ENCODE peak calls at places on chromosomes 11 and 22, in four cellular contexts. One of them, this sample, is unnamed.

GRCh38 chr11:126375726-126376125 is 20.2 kb downstream of the ST3GAL4 start:
- DNase-seq in GM12878: no peak
- DNase-seq in K562: no peak
- DNase-seq in HepG2: no peak
- DNase-seq in this sample: no peak

GRCh38 chr11:65496304-65497140 is 2.3 kb upstream of the MALAT1 start:
- DNase-seq in GM12878: no peak
- DNase-seq in HepG2: no peak
- DNase-seq in K562: no peak
- DNase-seq in this sample: no peak

GRCh38 chr11:105910095-105910715 is 111.8 kb downstream of the MSANTD4 start:
- DNase-seq in GM12878: no peak
- DNase-seq in K562: no peak
- DNase-seq in HepG2: no peak
- DNase-seq in this sample: no peak

GRCh38 chr22:44171486-44172076 is 9.1 kb upstream of the PARVG start:
- DNase-seq in HepG2: no peak
- DNase-seq in GM12878: no peak
- DNase-seq in K562: no peak
- DNase-seq in this sample: no peak

GRCh38 chr22:44648821-44649566 is 53.0 kb upstream of the PRR5 start:
- DNase-seq in HepG2: no peak
- DNase-seq in K562: no peak
- DNase-seq in GM12878: no peak
- DNase-seq in this sample: no peak

GRCh38 chr11:100576044-100577021 is 110.8 kb upstream of the ARHGAP42 start:
- DNase-seq in HepG2: peak; percentile 41
- DNase-seq in GM12878: peak; percentile 9
- DNase-seq in K562: peak; percentile 45
- DNase-seq in this sample: peak; percentile 42

GRCh38 chr11:101866619-101867491 is 48.0 kb upstream of the CEP126 start:
- DNase-seq in K562: no peak
- DNase-seq in GM12878: no peak
- DNase-seq in HepG2: peak; percentile 93
- DNase-seq in this sample: no peak

GRCh38 chr11:105181100-105181499 is 41.5 kb upstream of the CARD18 start:
- DNase-seq in HepG2: no peak
- DNase-seq in K562: no peak
- DNase-seq in GM12878: no peak
- DNase-seq in this sample: no peak

GRCh38 chr22:24156146-24156914 is 25.0 kb upstream of the SUSD2 start:
- DNase-seq in HepG2: no peak
- DNase-seq in K562: no peak
- DNase-seq in GM12878: no peak
- DNase-seq in this sample: peak; percentile 60

GRCh38 chr11:117256573-117256972 is 24.1 kb downstream of the RNF214 start:
- DNase-seq in GM12878: no peak
- DNase-seq in HepG2: no peak
- DNase-seq in K562: no peak
- DNase-seq in this sample: no peak

GRCh38 chr22:44640618-44641155 is 61.3 kb upstream of the PRR5 start:
- DNase-seq in HepG2: no peak
- DNase-seq in GM12878: no peak
- DNase-seq in K562: no peak
- DNase-seq in this sample: no peak

GRCh38 chr11:113431746-113432145 is 43.5 kb downstream of the DRD2 start:
- DNase-seq in K562: no peak
- DNase-seq in HepG2: no peak
- DNase-seq in GM12878: no peak
- DNase-seq in this sample: no peak

GRCh38 chr11:83681045-83681781 is 395.0 kb upstream of the CCDC90B start:
- DNase-seq in K562: no peak
- DNase-seq in GM12878: no peak
- DNase-seq in HepG2: no peak
- DNase-seq in this sample: no peak

GRCh38 chr11:20137637-20138036 is 22.6 kb downstream of the DBX1 start:
- DNase-seq in GM12878: no peak
- DNase-seq in HepG2: no peak
- DNase-seq in K562: no peak
- DNase-seq in this sample: no peak

GRCh38 chr22:28015676-28016601 is 96.9 kb upstream of the PITPNB start:
- DNase-seq in K562: no peak
- DNase-seq in HepG2: no peak
- DNase-seq in GM12878: no peak
- DNase-seq in this sample: no peak

GRCh38 chr11:113690619-113691569 is 15.2 kb downstream of the TMPRSS5 start:
- DNase-seq in GM12878: no peak
- DNase-seq in K562: peak; percentile 92
- DNase-seq in HepG2: peak; percentile 13
- DNase-seq in this sample: peak; percentile 56

GRCh38 chr11:29527391-29527936 is 489.4 kb downstream of the KCNA4 start:
- DNase-seq in HepG2: peak; percentile 35
- DNase-seq in K562: no peak
- DNase-seq in GM12878: no peak
- DNase-seq in this sample: no peak

GRCh38 chr22:36595968-36596367 is 67.0 kb upstream of the EIF3D start:
- DNase-seq in HepG2: no peak
- DNase-seq in K562: no peak
- DNase-seq in GM12878: no peak
- DNase-seq in this sample: no peak

GRCh38 chr11:63872833-63873201 is 33.9 kb downstream of the MARK2 start:
- DNase-seq in HepG2: no peak
- DNase-seq in K562: peak; percentile 38
- DNase-seq in GM12878: no peak
- DNase-seq in this sample: no peak

GRCh38 chr11:67698247-67698646 is 23.8 kb upstream of the ALDH3B2 start:
- DNase-seq in K562: peak; percentile 41
- DNase-seq in GM12878: no peak
- DNase-seq in HepG2: peak; percentile 49
- DNase-seq in this sample: peak; percentile 47
- TF ChIP-seq BHLHE40 in K562: no peak
- TF ChIP-seq BHLHE40 in GM12878: no peak
- TF ChIP-seq BHLHE40 in HepG2: no peak
- TF ChIP-seq BHLHE40 in this sample: no peak

GRCh38 chr11:103985041-103985440 is 51.4 kb upstream of the DDI1 start:
- DNase-seq in HepG2: no peak
- DNase-seq in GM12878: no peak
- DNase-seq in K562: no peak
- DNase-seq in this sample: no peak
- TF ChIP-seq TARDBP in HepG2: no peak
- TF ChIP-seq TARDBP in GM12878: no peak
- TF ChIP-seq TARDBP in K562: no peak
- TF ChIP-seq TARDBP in this sample: no peak

DNA sequence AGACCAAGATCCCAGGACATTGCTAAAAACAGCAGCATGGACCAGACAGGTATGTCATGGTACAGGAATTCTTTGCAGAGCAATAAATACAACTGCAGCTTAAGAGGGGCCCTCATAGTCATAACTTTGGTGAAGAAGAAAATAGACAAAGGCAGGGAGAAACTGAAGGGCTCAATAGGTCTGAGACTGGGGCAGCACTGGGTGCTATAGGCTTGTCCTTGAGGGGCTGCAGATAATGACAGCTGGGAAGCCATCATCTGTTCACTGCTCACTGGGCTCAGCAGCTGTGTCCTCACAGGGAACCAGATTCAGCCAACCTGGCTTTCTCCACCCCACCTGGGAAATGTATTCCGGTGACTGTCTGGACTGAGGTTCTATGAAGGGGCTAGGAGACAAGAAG is 68.4 kb downstream of the ZNF280B start:
- DNase-seq in K562: no peak
- DNase-seq in GM12878: no peak
- DNase-seq in HepG2: no peak
- DNase-seq in this sample: no peak
- TF ChIP-seq FOXK2 in K562: no peak
- TF ChIP-seq FOXK2 in GM12878: no peak
- TF ChIP-seq FOXK2 in HepG2: no peak
- TF ChIP-seq FOXK2 in this sample: no peak

GRCh38 chr11:15157738-15158137 is 43.0 kb downstream of the INSC start:
- DNase-seq in K562: no peak
- DNase-seq in HepG2: no peak
- DNase-seq in GM12878: no peak
- DNase-seq in this sample: no peak
- TF ChIP-seq BHLHE40 in K562: no peak
- TF ChIP-seq BHLHE40 in HepG2: no peak
- TF ChIP-seq BHLHE40 in GM12878: no peak
- TF ChIP-seq BHLHE40 in this sample: no peak

DNA sequence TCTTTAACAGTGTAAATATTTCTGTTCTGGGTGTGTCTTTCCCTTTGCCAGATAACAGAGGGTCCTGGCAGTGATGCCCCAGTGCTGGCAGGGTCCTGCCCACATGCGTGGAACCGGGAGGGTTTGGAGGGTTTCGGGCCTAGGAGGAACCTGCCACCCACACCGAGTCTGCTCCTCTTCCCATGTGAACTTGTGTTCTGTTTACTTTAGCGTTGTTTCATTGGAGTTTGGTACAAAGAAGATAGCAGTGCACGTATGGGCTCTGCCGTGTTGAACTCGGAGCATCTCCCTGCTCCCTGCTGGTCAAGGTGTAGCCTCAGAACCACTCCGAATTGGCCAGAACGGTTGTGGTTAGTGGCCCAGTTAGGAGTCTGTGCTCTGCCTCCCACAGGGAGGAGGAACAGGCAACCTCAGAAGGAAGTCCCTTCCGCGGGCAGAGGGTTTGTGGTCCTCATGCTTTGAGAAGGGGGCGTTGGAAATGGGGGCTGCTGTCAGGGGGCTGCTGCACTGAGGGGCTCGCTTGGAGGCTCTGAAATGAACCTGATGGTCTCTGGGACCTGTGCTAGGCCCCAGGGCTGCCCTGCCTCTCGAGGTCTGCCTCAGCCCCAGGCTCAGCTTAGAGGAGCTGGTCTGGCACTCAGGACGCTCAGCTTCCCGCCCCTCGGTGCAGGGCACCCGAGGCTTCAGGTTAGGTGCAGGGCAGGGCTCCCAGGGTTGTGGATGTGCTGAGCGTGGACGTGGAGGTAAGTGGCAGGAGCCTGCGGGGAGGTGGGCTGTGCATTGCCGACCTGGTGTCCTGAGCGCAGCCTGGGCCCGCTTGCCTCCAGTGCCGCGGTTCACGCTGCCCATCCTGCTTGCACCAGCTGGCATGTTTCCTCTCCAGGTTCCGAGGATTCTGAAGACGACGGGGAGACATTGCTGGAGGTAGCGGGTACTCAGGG is 10.4 kb downstream of the PHRF1 start:
- DNase-seq in GM12878: no peak
- DNase-seq in HepG2: no peak
- DNase-seq in K562: no peak
- DNase-seq in this sample: no peak
- TF ChIP-seq TARDBP in GM12878: no peak
- TF ChIP-seq TARDBP in HepG2: no peak
- TF ChIP-seq TARDBP in K562: no peak
- TF ChIP-seq TARDBP in this sample: no peak

GRCh38 chr11:2926611-2927492 is 2.4 kb downstream of the PHLDA2 start:
- DNase-seq in K562: no peak
- DNase-seq in HepG2: no peak
- DNase-seq in GM12878: no peak
- DNase-seq in this sample: no peak

GRCh38 chr11:2927493-2927800 is 1.8 kb downstream of the PHLDA2 start:
- DNase-seq in GM12878: no peak
- DNase-seq in K562: no peak
- DNase-seq in HepG2: no peak
- DNase-seq in this sample: no peak

GRCh38 chr11:2929511-2929879 is 275 bp upstream of the PHLDA2 start:
- DNase-seq in K562: peak; percentile 91
- DNase-seq in HepG2: no peak
- DNase-seq in GM12878: no peak
- DNase-seq in this sample: no peak

GRCh38 chr11:2928605-2929510 is at the start of gene PHLDA2:
- DNase-seq in GM12878: no peak
- DNase-seq in K562: peak; percentile 73
- DNase-seq in HepG2: no peak
- DNase-seq in this sample: peak; percentile 66

DNA sequence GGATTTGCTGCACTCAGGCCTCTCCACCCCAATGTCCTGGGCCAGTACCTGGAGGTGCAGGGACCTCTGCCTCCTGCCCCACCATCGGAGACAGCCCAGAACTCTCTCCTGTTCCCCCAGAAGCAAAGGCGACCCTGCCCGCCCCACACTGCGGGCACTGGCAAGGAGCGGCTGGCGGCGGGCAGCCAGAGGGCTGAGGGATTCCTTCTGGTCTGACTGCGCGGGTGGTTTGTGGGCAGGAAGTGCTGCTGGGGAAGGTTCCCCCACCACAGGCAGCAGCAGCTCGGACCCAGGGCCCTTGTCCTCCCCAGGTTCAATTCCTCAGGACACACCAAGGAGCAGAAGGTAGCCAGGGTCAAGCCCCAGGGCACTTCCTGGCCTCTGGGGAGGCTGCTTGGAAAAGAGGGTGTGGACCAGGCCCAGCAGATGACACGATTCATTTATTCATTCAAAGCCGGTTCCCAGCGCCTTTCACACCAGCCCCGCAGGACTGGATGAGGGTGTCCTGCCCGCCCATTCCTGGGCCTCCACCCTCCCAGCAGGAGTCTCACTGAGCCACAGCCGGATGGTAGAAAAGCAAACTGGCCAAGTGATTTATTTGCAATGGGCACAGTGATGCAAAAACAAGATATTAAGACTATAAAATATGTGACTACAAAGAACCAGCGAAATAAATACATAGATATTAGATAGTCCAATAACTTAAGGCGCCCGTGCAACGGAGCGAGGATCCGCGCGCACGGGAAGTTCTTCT is 1.2 kb downstream of the PHLDA2 start:
- DNase-seq in GM12878: no peak
- DNase-seq in HepG2: no peak
- DNase-seq in K562: peak; percentile 48
- DNase-seq in this sample: no peak
- TF ChIP-seq FOXK2 in GM12878: no peak
- TF ChIP-seq FOXK2 in HepG2: no peak
- TF ChIP-seq FOXK2 in K562: no peak
- TF ChIP-seq FOXK2 in this sample: no peak

GRCh38 chr22:17422736-17423343 is 53.6 kb downstream of the CECR2 start:
- DNase-seq in HepG2: no peak
- DNase-seq in K562: no peak
- DNase-seq in GM12878: no peak
- DNase-seq in this sample: no peak
- TF ChIP-seq BHLHE40 in HepG2: no peak
- TF ChIP-seq BHLHE40 in K562: no peak
- TF ChIP-seq BHLHE40 in GM12878: no peak
- TF ChIP-seq BHLHE40 in this sample: no peak